ENCODE peak calls at places on chromosomes 2 and 18, in six cellular contexts. Y is ELR; G is myocyte; Q is MCF 10A; O is naive B cell; D is activated naive CD4-positive, alpha-beta T cell. L is an unnamed sample.

GRCh38 chr2:112541315-112542122 is 746 bp upstream of the POLR1B start:
- DNase-seq in Y (peak; percentile 81), Q (no peak), O (peak; percentile 45), D (peak; percentile 71), G (peak; percentile 83), L (no peak)

GRCh38 chr2:21655136-21655535 is 531.4 kb downstream of the TDRD15 start:
- DNase-seq in O (no peak), Q (no peak), Y (no peak), D (no peak), G (no peak), L (no peak)

GRCh38 chr2:235669269-235669831 is 175.5 kb downstream of the AGAP1 start:
- DNase-seq in D (no peak), Q (peak; percentile 76), G (peak; percentile 83), O (no peak), Y (peak; percentile 77), L (peak; percentile 74)

GRCh38 chr2:31337860-31338259 is 76.7 kb downstream of the XDH start:
- DNase-seq in O (no peak), D (no peak), G (peak; percentile 7), Y (peak; percentile 96), Q (peak; percentile 51), L (no peak)

GRCh38 chr18:48893559-48894265 is 57.1 kb downstream of the SMAD7 start:
- DNase-seq in O (no peak), Y (no peak), G (no peak), Q (no peak), D (no peak), L (no peak)

GRCh38 chr2:238853724-238854123 is 5.8 kb downstream of the TWIST2 start:
- DNase-seq in D (no peak), Y (peak; percentile 78), O (no peak), Q (no peak), G (no peak), L (no peak)

GRCh38 chr18:9140984-9141383 is 4.4 kb downstream of the ANKRD12 start:
- DNase-seq in Q (no peak), Y (no peak), G (no peak), O (no peak), D (no peak), L (no peak)

GRCh38 chr2:241025639-241026038 is 27.2 kb downstream of the SNED1 start:
- DNase-seq in O (no peak), G (peak; percentile 17), Q (no peak), D (no peak), Y (no peak), L (no peak)

GRCh38 chr2:85811173-85811849 is 57.5 kb downstream of the ATOH8 start:
- DNase-seq in Q (no peak), O (no peak), Y (peak; percentile 50), D (no peak), G (no peak), L (no peak)

GRCh38 chr2:232479341-232480200 is 8.1 kb downstream of the ECEL1 start:
- DNase-seq in D (no peak), G (no peak), Y (no peak), O (no peak), Q (no peak), L (no peak)

GRCh38 chr2:63059434-63060078 is 8.9 kb downstream of the OTX1 start:
- DNase-seq in Q (no peak), G (peak; percentile 4), D (no peak), O (peak; percentile 6), Y (no peak), L (no peak)

L was measured in NCI-H187.